ENCODE peak calls at places on chromosomes 2 and 18, in four cellular contexts. R is H1, C is WTC11, Z is A549. M is an unnamed sample.

GRCh38 chr2:202185816-202186221 is 52.6 kb downstream of the SUMO1 start:
- DNase-seq in R (no peak), C (no peak), Z (no peak), M (no peak)

GRCh38 chr2:3379647-3380534 is at the start of gene TRAPPC12:
- DNase-seq in R (peak), C (peak), Z (peak), M (peak)

GRCh38 chr2:140990416-140990815 is 1140.4 kb downstream of the LRP1B start:
- DNase-seq in R (no peak), C (no peak), Z (peak), M (no peak)

GRCh38 chr2:63888490-63889402 is 47.0 kb downstream of the UGP2 start:
- DNase-seq in R (no peak), C (peak), Z (peak), M (peak)

GRCh38 chr2:231900486-231900942 is 25.7 kb downstream of the NPPC start:
- DNase-seq in R (peak), C (peak), Z (peak), M (no peak)

GRCh38 chr18:28801876-28802275 is 624.9 kb upstream of the CDH2 start:
- DNase-seq in R (no peak), C (no peak), Z (no peak), M (no peak)

GRCh38 chr2:33457588-33458247 is 18.7 kb upstream of the RASGRP3 start:
- DNase-seq in R (no peak), C (no peak), Z (no peak), M (no peak)

GRCh38 chr2:237858294-237859081 is 935 bp upstream of the RAMP1 start:
- DNase-seq in R (peak), C (peak), Z (peak), M (peak)

GRCh38 chr18:77147418-77147852 is 14.9 kb upstream of the MBP start:
- DNase-seq in R (no peak), C (no peak), Z (no peak), M (no peak)

GRCh38 chr2:33763671-33764310 is 164.7 kb upstream of the FAM98A start:
- DNase-seq in R (no peak), C (no peak), Z (no peak), M (no peak)

GRCh38 chr18:4412286-4412685 is 42.8 kb downstream of the DLGAP1 start:
- DNase-seq in R (no peak), C (no peak), Z (no peak), M (no peak)

GRCh38 chr2:70728128-70728527 is 39.9 kb downstream of the ADD2 start:
- DNase-seq in R (peak), C (peak), Z (no peak), M (no peak)

GRCh38 chr2:10847008-10847407 is 34.4 kb upstream of the PDIA6 start:
- DNase-seq in R (no peak), C (no peak), Z (no peak), M (no peak)

GRCh38 chr2:29187926-29188325 is 72.7 kb downstream of the CLIP4 start:
- DNase-seq in R (no peak), C (no peak), Z (no peak), M (no peak)

GRCh38 chr2:88599527-88599926 is 27.7 kb downstream of the EIF2AK3 start:
- DNase-seq in R (no peak), C (no peak), Z (no peak), M (no peak)

GRCh38 chr2:178285287-178285615 is 90.9 kb downstream of the OSBPL6 start:
- DNase-seq in R (no peak), C (no peak), Z (no peak), M (no peak)

GRCh38 chr18:44957440-44957839 is 276.8 kb downstream of the SETBP1 start:
- DNase-seq in R (no peak), C (no peak), Z (no peak), M (no peak)

GRCh38 chr2:79512442-79513401 is at the start of gene CTNNA2:
- DNase-seq in R (peak), C (peak), Z (peak), M (no peak)

GRCh38 chr18:24992491-24992890 is 359.5 kb downstream of the ZNF521 start:
- DNase-seq in R (no peak), C (no peak), Z (no peak), M (no peak)

GRCh38 chr18:24999650-25000267 is 352.2 kb downstream of the ZNF521 start:
- DNase-seq in R (no peak), C (no peak), Z (no peak), M (no peak)

GRCh38 chr18:24995056-24995455 is 356.9 kb downstream of the ZNF521 start:
- DNase-seq in R (no peak), C (no peak), Z (no peak), M (no peak)

GRCh38 chr18:24991661-24992060 is 360.3 kb downstream of the ZNF521 start:
- DNase-seq in R (no peak), C (no peak), Z (no peak), M (no peak)

GRCh38 chr18:24995738-24996137 is 356.2 kb downstream of the ZNF521 start:
- DNase-seq in R (no peak), C (no peak), Z (no peak), M (no peak)
- TF ChIP-seq USF2 in R (no peak), C (no peak), Z (no peak), M (no peak)

DNA sequence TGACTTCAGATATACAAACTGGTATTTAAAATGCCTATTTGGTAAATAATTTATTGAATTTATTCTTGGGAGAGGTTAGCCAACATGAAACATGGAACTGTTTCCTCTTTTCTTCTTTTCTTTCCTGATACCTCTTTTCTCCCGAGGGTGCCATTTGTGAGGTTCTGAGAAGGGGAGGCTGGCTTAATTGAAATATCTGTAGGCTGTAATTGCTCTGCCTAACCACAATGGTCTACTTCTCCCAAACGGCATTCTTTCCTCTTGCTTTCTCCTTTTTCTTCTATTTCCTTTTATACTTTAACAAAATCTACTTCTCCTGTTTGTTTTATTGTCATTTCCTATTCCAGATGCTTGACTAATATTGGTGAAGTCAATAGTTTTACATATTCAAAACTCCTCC is 114.9 kb downstream of the TCF4 start:
- DNase-seq in R (no peak), C (no peak), Z (no peak), M (no peak)
- TF ChIP-seq USF2 in R (no peak), C (no peak), Z (no peak), M (no peak)

GRCh38 chr18:79583984-79584401 is 95.6 kb upstream of the CTDP1 start:
- DNase-seq in R (no peak), C (no peak), Z (no peak), M (no peak)
- TF ChIP-seq USF2 in R (no peak), C (no peak), Z (no peak), M (no peak)

GRCh38 chr2:45177870-45178269 is 168.6 kb upstream of the SIX2 start:
- DNase-seq in R (no peak), C (no peak), Z (peak), M (no peak)
- TF ChIP-seq USF2 in R (no peak), C (no peak), Z (no peak), M (no peak)

DNA sequence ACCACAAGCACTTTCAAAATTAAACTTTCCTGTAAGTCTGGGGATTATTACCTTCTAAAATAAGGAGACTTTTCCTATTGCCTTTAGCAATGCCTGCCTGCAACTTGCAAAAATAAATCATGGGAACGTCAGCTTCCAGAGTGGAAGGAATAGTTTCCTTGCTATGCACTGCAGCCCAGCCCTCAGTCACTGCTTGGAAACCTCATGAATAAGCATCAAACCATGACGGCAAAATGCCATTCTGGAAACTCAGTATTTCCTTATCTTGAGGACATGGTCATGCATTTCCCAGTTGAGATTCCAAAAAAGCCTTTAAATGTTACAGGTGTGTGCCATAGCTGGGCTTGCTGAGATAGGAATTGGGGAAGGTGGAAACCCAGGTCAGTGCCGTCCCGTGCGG is 84.2 kb upstream of the OTOS start:
- DNase-seq in R (no peak), C (no peak), Z (no peak), M (no peak)
- TF ChIP-seq USF2 in R (no peak), C (no peak), Z (no peak), M (no peak)

GRCh38 chr2:158213743-158214142 is 112.1 kb downstream of the UPP2 start:
- DNase-seq in R (no peak), C (no peak), Z (no peak), M (no peak)

GRCh38 chr2:158214431-158214830 is 112.8 kb downstream of the UPP2 start:
- DNase-seq in R (no peak), C (no peak), Z (peak), M (no peak)

GRCh38 chr2:158207354-158207753 is 105.7 kb downstream of the UPP2 start:
- DNase-seq in R (no peak), C (no peak), Z (no peak), M (no peak)

DNA sequence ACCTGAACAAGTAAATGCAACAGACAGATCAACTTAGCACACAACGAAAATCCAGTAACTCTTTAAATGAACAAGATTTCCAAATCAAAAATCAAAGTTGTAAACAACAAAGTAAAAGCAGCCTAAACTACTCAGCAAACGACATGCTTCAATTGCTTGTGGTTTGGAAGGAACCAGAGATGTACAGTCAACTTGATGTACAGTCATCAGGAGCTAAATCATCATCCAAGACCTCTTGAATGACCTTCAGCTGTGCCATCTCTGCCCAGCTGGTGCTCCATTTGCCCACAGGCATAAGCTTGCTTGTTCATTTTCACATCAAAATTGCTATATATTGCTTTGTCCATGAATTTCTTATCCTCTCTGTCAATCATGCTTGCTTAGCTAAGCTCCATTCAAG is 109.8 kb downstream of the UPP2 start:
- DNase-seq in R (no peak), C (no peak), Z (no peak), M (no peak)
- TF ChIP-seq USF2 in R (no peak), C (no peak), Z (no peak), M (no peak)

GRCh38 chr18:74899554-74899953 is 301.9 kb downstream of the ZNF407 start:
- DNase-seq in R (no peak), C (no peak), Z (no peak), M (no peak)

GRCh38 chr18:74901347-74902169 is 303.9 kb downstream of the ZNF407 start:
- DNase-seq in R (no peak), C (no peak), Z (no peak), M (no peak)

GRCh38 chr18:74905245-74905644 is 303.7 kb downstream of the PTGR3 start:
- DNase-seq in R (no peak), C (no peak), Z (no peak), M (no peak)

GRCh38 chr18:74898965-74899364 is 301.3 kb downstream of the ZNF407 start:
- DNase-seq in R (no peak), C (no peak), Z (peak), M (no peak)

GRCh38 chr18:74902170-74902465 is 304.4 kb downstream of the ZNF407 start:
- DNase-seq in R (no peak), C (no peak), Z (no peak), M (no peak)
- TF ChIP-seq USF2 in R (no peak), C (no peak), Z (no peak), M (no peak)

GRCh38 chr2:36459725-36460137 is 104.2 kb downstream of the CRIM1 start:
- DNase-seq in R (no peak), C (peak), Z (peak), M (no peak)
- TF ChIP-seq USF2 in R (no peak), C (no peak), Z (no peak), M (no peak)